ENCODE peak calls at places on chromosome 22, in eight cellular contexts. N, Y, C, W, X, J, T and I are unnamed samples.

GRCh38 chr22:28710112-28710888 is 30.7 kb upstream of the TTC28 start:
- DNase-seq in N (no peak), T (peak), C (peak), W (no peak), J (no peak), X (no peak), Y (no peak), I (peak)

GRCh38 chr22:48619721-48620120 is 1208.0 kb downstream of the BRD1 start:
- DNase-seq in T (no peak), X (no peak), Y (no peak), N (no peak), W (no peak), C (no peak), J (no peak), I (no peak)

GRCh38 chr22:38270091-38270972 is 2.5 kb downstream of the TMEM184B start:
- DNase-seq in N (no peak), C (no peak), W (no peak), T (no peak), Y (no peak), J (no peak), X (no peak), I (no peak)

GRCh38 chr22:42439821-42440674 is 7.8 kb upstream of the NFAM1 start:
- DNase-seq in T (no peak), Y (no peak), J (peak), N (no peak), W (peak), C (no peak), X (no peak), I (no peak)

GRCh38 chr22:39577361-39577760 is 6.8 kb downstream of the CACNA1I start:
- DNase-seq in N (no peak), T (no peak), X (no peak), C (no peak), J (no peak), Y (no peak), W (no peak), I (no peak)

GRCh38 chr22:45533731-45534130 is 31.0 kb downstream of the FBLN1 start:
- DNase-seq in X (no peak), J (no peak), T (no peak), C (no peak), W (no peak), Y (no peak), N (no peak), I (no peak)

GRCh38 chr22:35521358-35522264 is 19.0 kb upstream of the RASD2 start:
- DNase-seq in J (no peak), X (no peak), C (peak), N (no peak), T (no peak), Y (no peak), W (no peak), I (no peak)

GRCh38 chr22:45717787-45718186 is 46.2 kb downstream of the ATXN10 start:
- DNase-seq in J (no peak), N (no peak), T (no peak), W (no peak), C (peak), Y (no peak), X (no peak), I (no peak)

GRCh38 chr22:47786650-47787290 is 1024.3 kb downstream of the TBC1D22A start:
- DNase-seq in N (no peak), Y (no peak), X (no peak), J (no peak), T (no peak), W (no peak), C (no peak), I (no peak)

GRCh38 chr22:48350456-48350855 is 1477.2 kb downstream of the BRD1 start:
- DNase-seq in X (no peak), C (no peak), N (no peak), Y (no peak), W (no peak), T (no peak), J (no peak), I (no peak)

GRCh38 chr22:36027960-36028645 is 521 bp downstream of the RBFOX2 start:
- DNase-seq in C (no peak), X (no peak), N (peak), W (peak), Y (no peak), J (peak), T (no peak), I (no peak)

GRCh38 chr22:49568751-49569285 is 258.9 kb downstream of the BRD1 start:
- DNase-seq in T (no peak), X (no peak), W (peak), C (no peak), Y (no peak), N (no peak), J (no peak), I (no peak)

GRCh38 chr22:35525687-35526332 is 14.8 kb upstream of the RASD2 start:
- DNase-seq in T (no peak), Y (no peak), N (no peak), C (no peak), W (no peak), J (no peak), X (no peak), I (no peak)

GRCh38 chr22:40487663-40488249 is 117.4 kb downstream of the SGSM3 start:
- DNase-seq in J (no peak), C (peak), W (no peak), T (no peak), N (no peak), Y (no peak), X (no peak), I (no peak)

GRCh38 chr22:22520667-22521602 is 865 bp upstream of the ZNF280A start:
- DNase-seq in T (no peak), J (no peak), N (no peak), C (no peak), X (no peak), Y (no peak), W (no peak), I (no peak)

GRCh38 chr22:44348963-44349950 is 36.5 kb upstream of the SHISAL1 start:
- DNase-seq in Y (no peak), T (no peak), W (no peak), N (no peak), C (no peak), J (no peak), X (peak), I (no peak)

GRCh38 chr22:41966607-41967240 is 2.5 kb upstream of the SEPTIN3 start:
- DNase-seq in T (peak), J (peak), W (no peak), N (no peak), C (peak), X (no peak), Y (no peak), I (peak)